ENCODE peak calls at places on chromosomes 2 and 18, in ten cellular contexts. T is nucleus accumbens; C is stimulated activated CD8-positive, alpha-beta memory T cell treated with anti-CD3 and anti-CD28 coated beads, Interleukin-4, amount 100 ng/mL, for 4 hours; B is WERI-Rb-1; I is amniotic stem cell; R is RWPE1; P is AG09309; G is NCI-H446; J is COR-L47; V is fibroblast of villous mesenchyme. Q is an unnamed sample.
A peak's percentile ranks its signal among the peaks of the same experiment; 100 is the strongest.

GRCh38 chr2:219287569-219288265 is 8.6 kb downstream of the DNAJB2 start:
- DNase-seq in R (no peak), G (no peak), B (no peak), P (no peak), I (no peak), C (no peak), V (no peak), T (no peak), J (no peak), Q (no peak)

GRCh38 chr18:23986610-23987359 is 27.8 kb upstream of the TTC39C start:
- DNase-seq in B (no peak), P (no peak), G (no peak), I (no peak), T (no peak), C (no peak), V (no peak), R (no peak), J (no peak), Q (no peak)

GRCh38 chr2:42030196-42030759 is 17.5 kb upstream of the PKDCC start:
- DNase-seq in R (no peak), G (no peak), C (no peak), T (no peak), J (no peak), V (no peak), I (no peak), P (no peak), B (peak; percentile 3), Q (no peak)

GRCh38 chr2:45264227-45265225 is 255.3 kb upstream of the SIX2 start:
- DNase-seq in B (no peak), P (no peak), T (no peak), J (no peak), C (no peak), I (no peak), R (no peak), V (peak; percentile 34), G (no peak), Q (no peak)

GRCh38 chr2:164757934-164758695 is 83.5 kb downstream of the COBLL1 start:
- DNase-seq in V (peak; percentile 91), C (no peak), J (no peak), G (no peak), T (no peak), B (no peak), P (peak; percentile 62), I (no peak), R (no peak), Q (no peak)

GRCh38 chr2:12302691-12303090 is 414.0 kb upstream of the TRIB2 start:
- DNase-seq in G (no peak), V (no peak), B (no peak), I (no peak), C (no peak), T (no peak), R (no peak), P (no peak), J (no peak), Q (no peak)

GRCh38 chr2:88350641-88351601 is 101.6 kb downstream of the FOXI3 start:
- DNase-seq in B (peak; percentile 31), V (peak; percentile 34), C (peak; percentile 11), T (no peak), I (no peak), R (peak; percentile 59), P (no peak), G (no peak), J (no peak), Q (peak; percentile 37)

GRCh38 chr2:200188851-200189250 is 117.6 kb upstream of the SPATS2L start:
- DNase-seq in T (no peak), R (no peak), V (no peak), B (no peak), C (no peak), I (no peak), J (no peak), G (no peak), P (no peak), Q (no peak)